ENCODE peak calls at places on chromosomes 5 and 9, in five cellular contexts. U is H9, L is mesendoderm, Y is H1, X is IMR-90. A is an unnamed sample.

GRCh38 chr9:94097788-94098413 is 13.6 kb downstream of the PTPDC1 start:
- DNase-seq in L (no peak), Y (no peak), U (no peak), X (peak), A (peak)

GRCh38 chr5:67474597-67475238 is 278.1 kb upstream of the CD180 start:
- DNase-seq in L (no peak), X (no peak), Y (no peak), U (no peak), A (no peak)

GRCh38 chr5:149172709-149173505 is 31.6 kb downstream of the ABLIM3 start:
- DNase-seq in U (no peak), Y (no peak), X (no peak), L (no peak), A (peak)

GRCh38 chr5:1119312-1119831 is 7.5 kb upstream of the SLC12A7 start:
- DNase-seq in L (no peak), Y (no peak), X (no peak), U (no peak), A (no peak)

GRCh38 chr9:68844623-68845612 is 139.9 kb downstream of the PIP5K1B start:
- DNase-seq in X (peak), U (peak), Y (no peak), L (peak), A (peak)

GRCh38 chr9:123637940-123638634 is 282.1 kb downstream of the CRB2 start:
- DNase-seq in L (peak), U (no peak), X (peak), Y (no peak), A (peak)

GRCh38 chr5:149473441-149473840 is 77.8 kb downstream of the CSNK1A1 start:
- DNase-seq in L (no peak), Y (no peak), U (no peak), X (no peak), A (no peak)

GRCh38 chr9:97412628-97413382 is 909 bp downstream of the TDRD7 start:
- DNase-seq in L (peak), Y (no peak), X (peak), U (no peak), A (peak)

GRCh38 chr5:134547579-134547978 is 22.1 kb downstream of the JADE2 start:
- DNase-seq in X (peak), Y (no peak), L (no peak), U (no peak), A (peak)

GRCh38 chr5:14208071-14209021 is 65.2 kb downstream of the TRIO start:
- DNase-seq in U (no peak), X (peak), Y (no peak), L (no peak), A (peak)

GRCh38 chr5:159061186-159061796 is 38.4 kb downstream of the EBF1 start:
- DNase-seq in U (no peak), X (peak), Y (no peak), L (peak), A (peak)

GRCh38 chr9:109507421-109507838 is 9.3 kb upstream of the PTPN3 start:
- DNase-seq in Y (no peak), U (no peak), X (peak), L (no peak), A (peak)

GRCh38 chr5:80082731-80083114 is 47.6 kb downstream of the THBS4 start:
- DNase-seq in X (peak), L (peak), Y (peak), U (peak), A (peak)

GRCh38 chr9:137341227-137341626 is 39.2 kb upstream of the NRARP start:
- DNase-seq in U (no peak), X (no peak), Y (no peak), L (no peak), A (no peak)

GRCh38 chr9:134229466-134230091 is 65.2 kb upstream of the RNU6ATAC start:
- DNase-seq in L (no peak), Y (no peak), X (no peak), U (no peak), A (no peak)
- H2BK15ac ChIP-seq in L (no peak), Y (no peak), X (no peak), U (no peak), A (peak)

GRCh38 chr9:121609845-121610637 is 41.4 kb upstream of the DAB2IP start:
- DNase-seq in L (peak), X (peak), U (no peak), Y (no peak), A (peak)
- H4K8ac ChIP-seq in L (no peak), X (no peak), U (no peak), Y (no peak), A (no peak)

DNA sequence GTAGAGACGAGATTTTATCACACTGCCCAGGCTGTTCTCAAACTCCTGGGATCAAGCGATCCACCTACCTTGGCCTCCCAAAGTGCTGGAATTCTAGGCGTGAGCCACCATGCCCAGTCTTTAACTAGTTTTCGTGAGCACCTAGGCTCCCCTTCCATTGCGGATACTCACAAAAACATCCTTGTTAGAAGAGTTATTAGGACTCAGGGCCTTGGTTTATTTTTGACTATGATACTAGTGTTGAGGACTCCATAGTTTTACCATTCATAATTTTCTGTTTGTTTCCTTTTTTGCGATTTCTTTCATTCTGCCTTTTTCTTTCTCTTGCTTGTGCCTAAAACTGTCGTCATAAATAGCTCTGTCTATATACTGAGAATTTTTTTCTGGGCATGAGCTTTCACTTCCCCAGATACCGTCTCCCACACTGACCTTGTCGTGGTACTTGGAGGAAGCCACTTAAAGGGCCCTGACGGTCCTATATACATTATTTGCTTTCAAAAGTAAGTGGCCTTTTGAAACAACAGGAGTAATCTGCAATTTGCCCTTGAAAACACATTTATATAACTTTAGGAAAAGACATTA is 5.2 kb downstream of the F2R start:
- DNase-seq in U (no peak), Y (no peak), X (no peak), L (no peak), A (peak)
- H3K4me2 ChIP-seq in U (no peak), Y (no peak), X (peak), L (no peak), A (no peak)

GRCh38 chr5:132800545-132800944 is 12.6 kb upstream of the SOWAHA start:
- DNase-seq in Y (no peak), U (no peak), L (no peak), X (no peak), A (no peak)
- H2BK15ac ChIP-seq in Y (no peak), U (no peak), L (no peak), X (no peak), A (no peak)